ENCODE peak calls at places on chromosome 21, in ten cellular contexts. S, F, P, G, K, D, W, J, O and R are unnamed samples.

GRCh38 chr21:45766501-45766900 is 123.0 kb downstream of the PCBP3 start:
- DNase-seq in K (no peak), W (no peak), S (no peak), D (no peak), G (no peak), O (no peak), P (no peak), J (no peak), F (no peak), R (no peak)

GRCh38 chr21:26776320-26777021 is 68.7 kb downstream of the ADAMTS1 start:
- DNase-seq in P (no peak), G (peak), O (no peak), F (no peak), J (no peak), D (no peak), K (no peak), S (no peak), W (no peak), R (no peak)

GRCh38 chr21:35043549-35043948 is 5.6 kb downstream of the RUNX1 start:
- DNase-seq in P (no peak), K (no peak), S (no peak), F (no peak), G (no peak), J (no peak), W (no peak), D (no peak), O (no peak), R (no peak)

GRCh38 chr21:45864436-45864835 is 117.1 kb upstream of the COL6A1 start:
- DNase-seq in J (no peak), F (no peak), K (no peak), G (no peak), W (no peak), D (no peak), P (no peak), O (no peak), S (no peak), R (no peak)

GRCh38 chr21:21163904-21164303 is 165.7 kb downstream of the NCAM2 start:
- DNase-seq in W (peak), P (peak), K (peak), D (no peak), J (peak), S (peak), G (peak), O (no peak), F (peak), R (peak)

GRCh38 chr21:43619344-43619743 is 39.9 kb downstream of the HSF2BP start:
- DNase-seq in D (no peak), J (no peak), O (no peak), S (no peak), P (no peak), F (no peak), W (no peak), G (no peak), K (no peak), R (no peak)

GRCh38 chr21:15552914-15553491 is 176.8 kb upstream of the USP25 start:
- DNase-seq in D (no peak), F (no peak), O (no peak), W (no peak), J (no peak), S (no peak), P (no peak), G (no peak), K (peak), R (no peak)

GRCh38 chr21:25735895-25736597 is 1.3 kb downstream of the GABPA start:
- DNase-seq in O (no peak), W (no peak), D (no peak), G (no peak), J (no peak), P (no peak), F (no peak), K (peak), S (no peak), R (peak)

GRCh38 chr21:35225573-35225972 is 176.5 kb upstream of the RUNX1 start:
- DNase-seq in P (no peak), F (no peak), W (no peak), S (no peak), K (no peak), O (no peak), D (no peak), J (no peak), G (no peak), R (no peak)

GRCh38 chr21:34545079-34545884 is 33.3 kb upstream of the KCNE1 start:
- DNase-seq in S (no peak), O (peak), J (peak), G (no peak), D (no peak), P (no peak), W (peak), K (peak), F (no peak), R (peak)

GRCh38 chr21:32455548-32455947 is 43.0 kb downstream of the EVA1C start:
- DNase-seq in D (no peak), W (no peak), F (no peak), P (no peak), G (no peak), O (no peak), J (no peak), S (no peak), K (no peak), R (no peak)

GRCh38 chr21:29888437-29888836 is 51.4 kb downstream of the GRIK1 start:
- DNase-seq in G (no peak), D (no peak), J (no peak), K (no peak), W (no peak), O (no peak), S (no peak), F (no peak), P (no peak), R (no peak)

GRCh38 chr21:37153193-37153934 is 80.3 kb downstream of the TTC3 start:
- DNase-seq in W (no peak), G (no peak), O (no peak), P (peak), D (no peak), F (no peak), K (no peak), S (no peak), J (no peak), R (no peak)

GRCh38 chr21:33836408-33836807 is 79.2 kb downstream of the ATP5PO start:
- DNase-seq in F (no peak), S (no peak), P (no peak), W (no peak), K (no peak), D (no peak), G (no peak), J (no peak), O (no peak), R (no peak)

GRCh38 chr21:32412162-32412997 is at the start of gene EVA1C:
- DNase-seq in G (no peak), K (peak), W (peak), J (peak), D (peak), P (peak), F (no peak), O (no peak), S (peak), R (peak)

GRCh38 chr21:25750085-25750484 is 15.3 kb downstream of the GABPA start:
- DNase-seq in P (no peak), J (no peak), W (peak), F (no peak), O (no peak), D (no peak), S (no peak), K (peak), G (no peak), R (no peak)

GRCh38 chr21:45248893-45249381 is 38.8 kb downstream of the POFUT2 start:
- DNase-seq in F (no peak), K (no peak), O (no peak), J (no peak), P (no peak), S (no peak), G (no peak), D (no peak), W (no peak), R (no peak)

GRCh38 chr21:37877888-37878684 is 38.2 kb downstream of the KCNJ6 start:
- DNase-seq in O (no peak), W (peak), F (no peak), P (no peak), G (no peak), S (no peak), K (no peak), D (no peak), J (no peak), R (no peak)

GRCh38 chr21:43287111-43287973 is 118.5 kb downstream of the CRYAA start:
- DNase-seq in G (no peak), S (no peak), J (peak), O (no peak), P (no peak), D (no peak), F (no peak), K (peak), W (peak), R (no peak)

GRCh38 chr21:34857122-34857713 is 188.4 kb downstream of the CLIC6 start:
- DNase-seq in K (no peak), W (no peak), J (no peak), S (no peak), G (no peak), O (no peak), F (no peak), P (no peak), D (no peak), R (no peak)

GRCh38 chr21:16974060-16974459 is 538.8 kb upstream of the CXADR start:
- DNase-seq in K (no peak), G (no peak), F (no peak), P (no peak), D (no peak), J (no peak), W (no peak), S (no peak), O (no peak), R (no peak)

GRCh38 chr21:33572350-33572749 is 16.1 kb downstream of the DONSON start:
- DNase-seq in W (no peak), D (no peak), F (no peak), G (no peak), P (no peak), S (no peak), J (no peak), K (no peak), O (no peak), R (no peak)

GRCh38 chr21:41755934-41756773 is 10.7 kb downstream of the RIPK4 start:
- DNase-seq in K (no peak), W (no peak), F (no peak), P (no peak), O (no peak), J (no peak), D (no peak), G (no peak), S (no peak), R (no peak)

GRCh38 chr21:26473471-26473870 is 99.6 kb downstream of the CYYR1 start:
- DNase-seq in O (no peak), S (no peak), G (no peak), F (no peak), P (no peak), J (no peak), D (no peak), W (peak), K (no peak), R (no peak)

GRCh38 chr21:41612674-41613250 is 104.8 kb upstream of the TMPRSS2 start:
- DNase-seq in K (peak), G (peak), J (peak), O (peak), W (peak), S (peak), P (peak), F (peak), D (no peak), R (peak)

GRCh38 chr21:43001316-43001715 is 27.0 kb downstream of the PKNOX1 start:
- DNase-seq in K (no peak), O (no peak), P (no peak), W (no peak), S (no peak), J (peak), D (no peak), F (no peak), G (no peak), R (no peak)

GRCh38 chr21:24205317-24205716 is 1402.0 kb downstream of the MRPL39 start:
- DNase-seq in J (no peak), D (no peak), W (no peak), G (no peak), S (no peak), P (no peak), K (no peak), F (no peak), O (no peak), R (no peak)

GRCh38 chr21:42212261-42212660 is 6.7 kb upstream of the ABCG1 start:
- DNase-seq in J (no peak), W (no peak), O (no peak), G (no peak), D (no peak), S (no peak), P (no peak), F (no peak), K (no peak), R (no peak)

GRCh38 chr21:36212513-36212780 is 55.8 kb downstream of the DOP1B start:
- DNase-seq in G (no peak), F (no peak), K (no peak), O (no peak), D (no peak), W (no peak), J (no peak), P (no peak), S (no peak), R (no peak)

GRCh38 chr21:41207401-41208388 is 39.7 kb downstream of the BACE2 start:
- DNase-seq in O (no peak), G (no peak), K (no peak), D (no peak), F (no peak), S (no peak), W (no peak), J (peak), P (peak), R (peak)

GRCh38 chr21:26683996-26684395 is 110.9 kb upstream of the CYYR1 start:
- DNase-seq in P (no peak), S (no peak), W (no peak), G (no peak), F (no peak), J (no peak), D (no peak), K (no peak), O (no peak), R (no peak)